ENCODE peak calls at places on chromosomes 4 and X, in eight cellular contexts. One of them, this sample, is unnamed.

GRCh38 chr4:13454786-13455185 is 29.4 kb downstream of the RAB28 start:
- DNase-seq in MCF 10A: no peak
- DNase-seq in WTC11: no peak
- DNase-seq in A673: no peak
- DNase-seq in neural progenitor cell: no peak
- DNase-seq in uterus: no peak
- DNase-seq in lung: no peak
- DNase-seq in fibroblast of mammary gland: no peak
- DNase-seq in this sample: no peak

GRCh38 chrX:109393859-109394258 is 88.0 kb downstream of the GUCY2F start:
- DNase-seq in MCF 10A: peak
- DNase-seq in WTC11: peak
- DNase-seq in A673: peak
- DNase-seq in neural progenitor cell: peak
- DNase-seq in uterus: no peak
- DNase-seq in lung: no peak
- DNase-seq in fibroblast of mammary gland: peak
- DNase-seq in this sample: no peak

GRCh38 chrX:119565110-119565663 is at the start of gene STEEP1:
- DNase-seq in MCF 10A: peak
- DNase-seq in WTC11: peak
- DNase-seq in A673: peak
- DNase-seq in neural progenitor cell: peak
- DNase-seq in uterus: peak
- DNase-seq in lung: peak
- DNase-seq in fibroblast of mammary gland: peak
- DNase-seq in this sample: peak

GRCh38 chr4:97589481-97590196 is 553.6 kb downstream of the STPG2 start:
- DNase-seq in MCF 10A: peak
- DNase-seq in WTC11: no peak
- DNase-seq in A673: no peak
- DNase-seq in neural progenitor cell: no peak
- DNase-seq in uterus: no peak
- DNase-seq in lung: no peak
- DNase-seq in fibroblast of mammary gland: no peak
- DNase-seq in this sample: no peak

GRCh38 chrX:8191022-8191421 is 20.0 kb upstream of the VCX2 start:
- DNase-seq in MCF 10A: peak
- DNase-seq in WTC11: no peak
- DNase-seq in A673: no peak
- DNase-seq in neural progenitor cell: no peak
- DNase-seq in uterus: no peak
- DNase-seq in lung: peak
- DNase-seq in fibroblast of mammary gland: no peak
- DNase-seq in this sample: peak

GRCh38 chr4:42048394-42048793 is 58.1 kb downstream of the SLC30A9 start:
- DNase-seq in MCF 10A: peak
- DNase-seq in WTC11: no peak
- DNase-seq in A673: no peak
- DNase-seq in neural progenitor cell: no peak
- DNase-seq in uterus: no peak
- DNase-seq in lung: no peak
- DNase-seq in fibroblast of mammary gland: peak
- DNase-seq in this sample: no peak

GRCh38 chr4:89152972-89153371 is 41.6 kb downstream of the TIGD2 start:
- DNase-seq in MCF 10A: peak
- DNase-seq in WTC11: no peak
- DNase-seq in A673: peak
- DNase-seq in neural progenitor cell: peak
- DNase-seq in uterus: no peak
- DNase-seq in lung: no peak
- DNase-seq in fibroblast of mammary gland: no peak
- DNase-seq in this sample: no peak

GRCh38 chr4:87523307-87523706 is 5.9 kb downstream of the SPARCL1 start:
- DNase-seq in MCF 10A: no peak
- DNase-seq in WTC11: no peak
- DNase-seq in A673: no peak
- DNase-seq in neural progenitor cell: no peak
- DNase-seq in uterus: no peak
- DNase-seq in lung: no peak
- DNase-seq in fibroblast of mammary gland: no peak
- DNase-seq in this sample: no peak

GRCh38 chr4:184825394-184826314 is at the start of gene ACSL1:
- DNase-seq in MCF 10A: peak
- DNase-seq in WTC11: peak
- DNase-seq in A673: peak
- DNase-seq in neural progenitor cell: peak
- DNase-seq in uterus: peak
- DNase-seq in lung: peak
- DNase-seq in fibroblast of mammary gland: peak
- DNase-seq in this sample: peak
- TF ChIP-seq CTCF in MCF 10A: no peak
- TF ChIP-seq CTCF in WTC11: no peak
- TF ChIP-seq CTCF in A673: no peak
- TF ChIP-seq CTCF in neural progenitor cell: no peak
- TF ChIP-seq CTCF in uterus: no peak
- TF ChIP-seq CTCF in lung: no peak
- TF ChIP-seq CTCF in fibroblast of mammary gland: no peak
- TF ChIP-seq CTCF in this sample: no peak

GRCh38 chr4:120672558-120673147 is 249.9 kb downstream of the PRDM5 start:
- DNase-seq in MCF 10A: no peak
- DNase-seq in WTC11: no peak
- DNase-seq in A673: no peak
- DNase-seq in neural progenitor cell: peak
- DNase-seq in uterus: no peak
- DNase-seq in lung: no peak
- DNase-seq in fibroblast of mammary gland: no peak
- DNase-seq in this sample: no peak
- TF ChIP-seq CTCF in MCF 10A: no peak
- TF ChIP-seq CTCF in WTC11: no peak
- TF ChIP-seq CTCF in A673: no peak
- TF ChIP-seq CTCF in neural progenitor cell: no peak
- TF ChIP-seq CTCF in uterus: no peak
- TF ChIP-seq CTCF in lung: no peak
- TF ChIP-seq CTCF in fibroblast of mammary gland: no peak
- TF ChIP-seq CTCF in this sample: no peak

DNA sequence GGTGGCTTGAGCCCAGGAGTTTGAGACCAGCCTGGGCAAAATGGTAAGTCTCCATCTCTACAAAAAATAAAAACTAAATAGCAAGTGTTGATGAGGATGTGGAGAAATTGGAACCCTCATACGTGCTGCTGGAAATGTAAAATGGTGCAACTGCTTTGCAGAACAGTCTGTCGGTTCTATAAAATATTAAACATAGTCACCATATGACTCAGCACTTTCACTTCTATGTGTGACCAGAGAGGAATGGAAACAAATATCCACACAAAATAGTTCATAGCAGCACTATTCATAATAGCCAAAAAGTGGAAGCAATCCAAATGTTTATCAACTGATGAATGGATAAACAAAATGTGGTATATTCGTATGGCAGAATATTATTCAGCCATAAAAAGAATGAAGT is 60.8 kb upstream of the FMR1 start:
- DNase-seq in MCF 10A: no peak
- DNase-seq in WTC11: no peak
- DNase-seq in A673: no peak
- DNase-seq in neural progenitor cell: no peak
- DNase-seq in uterus: no peak
- DNase-seq in lung: no peak
- DNase-seq in fibroblast of mammary gland: no peak
- DNase-seq in this sample: no peak
- TF ChIP-seq CTCF in MCF 10A: no peak
- TF ChIP-seq CTCF in WTC11: no peak
- TF ChIP-seq CTCF in A673: no peak
- TF ChIP-seq CTCF in neural progenitor cell: no peak
- TF ChIP-seq CTCF in uterus: no peak
- TF ChIP-seq CTCF in lung: no peak
- TF ChIP-seq CTCF in fibroblast of mammary gland: no peak
- TF ChIP-seq CTCF in this sample: no peak

DNA sequence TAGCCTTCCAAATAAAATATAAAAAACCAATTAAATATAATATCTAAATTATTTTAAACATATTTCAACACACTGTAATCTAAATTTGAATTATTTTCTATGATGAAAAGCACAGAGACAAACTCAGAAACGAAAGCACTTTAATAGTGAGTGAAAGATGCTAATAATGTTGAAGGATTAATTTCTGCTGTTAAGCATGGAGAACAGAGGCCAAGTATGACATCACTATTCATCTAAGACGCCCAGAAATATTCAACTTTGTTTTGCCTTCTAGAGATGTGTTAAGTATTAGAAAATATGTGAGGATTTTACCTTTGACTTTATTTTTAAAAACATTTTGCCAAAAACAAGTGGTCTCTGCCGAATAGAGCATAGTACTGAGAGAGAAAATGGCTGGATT is 19.3 kb downstream of the ARHGEF6 start:
- DNase-seq in MCF 10A: no peak
- DNase-seq in WTC11: no peak
- DNase-seq in A673: no peak
- DNase-seq in neural progenitor cell: no peak
- DNase-seq in uterus: no peak
- DNase-seq in lung: no peak
- DNase-seq in fibroblast of mammary gland: no peak
- DNase-seq in this sample: no peak
- TF ChIP-seq CTCF in MCF 10A: no peak
- TF ChIP-seq CTCF in WTC11: no peak
- TF ChIP-seq CTCF in A673: no peak
- TF ChIP-seq CTCF in neural progenitor cell: no peak
- TF ChIP-seq CTCF in uterus: no peak
- TF ChIP-seq CTCF in lung: no peak
- TF ChIP-seq CTCF in fibroblast of mammary gland: no peak
- TF ChIP-seq CTCF in this sample: no peak

This sample was measured in transverse colon.